ENCODE peak calls at places on chromosomes 6 and 20, in five cellular contexts. One of them, this sample, is unnamed.

GRCh38 chr6:87407531-87407895 is 259 bp upstream of the CFAP206 start:
- DNase-seq in heart left ventricle: no peak
- DNase-seq in right atrium auricular region: no peak
- DNase-seq in GM12865: no peak
- DNase-seq in BJ: no peak
- DNase-seq in this sample: no peak

GRCh38 chr20:10090588-10091166 is 55.9 kb downstream of the ANKEF1 start:
- DNase-seq in BJ: no peak
- DNase-seq in right atrium auricular region: no peak
- DNase-seq in GM12865: peak; percentile 61
- DNase-seq in heart left ventricle: peak; percentile 49
- DNase-seq in this sample: peak; percentile 52

GRCh38 chr6:133408543-133408942 is 167.4 kb downstream of the EYA4 start:
- DNase-seq in BJ: no peak
- DNase-seq in heart left ventricle: no peak
- DNase-seq in right atrium auricular region: no peak
- DNase-seq in GM12865: no peak
- DNase-seq in this sample: no peak

GRCh38 chr20:48284837-48285236 is 499.6 kb upstream of the SULF2 start:
- DNase-seq in heart left ventricle: no peak
- DNase-seq in right atrium auricular region: no peak
- DNase-seq in GM12865: no peak
- DNase-seq in BJ: no peak
- DNase-seq in this sample: no peak

GRCh38 chr6:170006524-170007467 is 255.4 kb downstream of the ERMARD start:
- DNase-seq in heart left ventricle: peak; percentile 40
- DNase-seq in GM12865: no peak
- DNase-seq in right atrium auricular region: no peak
- DNase-seq in BJ: no peak
- DNase-seq in this sample: no peak

GRCh38 chr20:35199696-35200095 is 26.8 kb upstream of the MMP24 start:
- DNase-seq in right atrium auricular region: no peak
- DNase-seq in GM12865: no peak
- DNase-seq in heart left ventricle: no peak
- DNase-seq in BJ: no peak
- DNase-seq in this sample: no peak

GRCh38 chr20:62496525-62497218 is 20.9 kb upstream of the GATA5 start:
- DNase-seq in heart left ventricle: no peak
- DNase-seq in right atrium auricular region: no peak
- DNase-seq in GM12865: peak; percentile 20
- DNase-seq in BJ: no peak
- DNase-seq in this sample: no peak

GRCh38 chr6:105824732-105825131 is 261.4 kb upstream of the PRDM1 start:
- DNase-seq in heart left ventricle: no peak
- DNase-seq in right atrium auricular region: no peak
- DNase-seq in GM12865: peak; percentile 44
- DNase-seq in BJ: no peak
- DNase-seq in this sample: no peak

GRCh38 chr6:38088010-38088409 is 268.5 kb downstream of the ZFAND3 start:
- DNase-seq in GM12865: no peak
- DNase-seq in BJ: no peak
- DNase-seq in heart left ventricle: no peak
- DNase-seq in right atrium auricular region: no peak
- DNase-seq in this sample: no peak

GRCh38 chr20:32045999-32046398 is 6.0 kb upstream of the HCK start:
- DNase-seq in GM12865: no peak
- DNase-seq in right atrium auricular region: no peak
- DNase-seq in BJ: no peak
- DNase-seq in heart left ventricle: no peak
- DNase-seq in this sample: no peak

GRCh38 chr6:31332637-31333602 is 24.1 kb downstream of the HLA-B start:
- DNase-seq in GM12865: peak; percentile 78
- DNase-seq in BJ: no peak
- DNase-seq in right atrium auricular region: no peak
- DNase-seq in heart left ventricle: no peak
- DNase-seq in this sample: no peak

GRCh38 chr6:41538556-41539182 is 7.5 kb upstream of the FOXP4 start:
- DNase-seq in heart left ventricle: no peak
- DNase-seq in right atrium auricular region: no peak
- DNase-seq in GM12865: peak; percentile 44
- DNase-seq in BJ: no peak
- DNase-seq in this sample: no peak

GRCh38 chr6:150667977-150668716 is 68.5 kb downstream of the PLEKHG1 start:
- DNase-seq in right atrium auricular region: peak; percentile 96
- DNase-seq in GM12865: peak; percentile 43
- DNase-seq in BJ: peak; percentile 48
- DNase-seq in heart left ventricle: peak; percentile 84
- DNase-seq in this sample: peak; percentile 89

GRCh38 chr6:138493413-138493812 is 5.9 kb downstream of the NHSL1 start:
- DNase-seq in heart left ventricle: no peak
- DNase-seq in BJ: peak; percentile 68
- DNase-seq in right atrium auricular region: no peak
- DNase-seq in GM12865: no peak
- DNase-seq in this sample: no peak

GRCh38 chr20:38435555-38435939 is 419 bp upstream of the SNHG17 start:
- DNase-seq in right atrium auricular region: no peak
- DNase-seq in GM12865: no peak
- DNase-seq in BJ: no peak
- DNase-seq in heart left ventricle: no peak
- DNase-seq in this sample: no peak
- H3K4me3 ChIP-seq in right atrium auricular region: no peak overlapping the region
- H3K4me3 ChIP-seq in GM12865: no peak overlapping the region
- H3K4me3 ChIP-seq in BJ: no peak overlapping the region
- H3K4me3 ChIP-seq in heart left ventricle: no peak overlapping the region
- H3K4me3 ChIP-seq in this sample: no peak overlapping the region

GRCh38 chr20:50804453-50805348 is 9.8 kb downstream of the BCAS4 start:
- DNase-seq in heart left ventricle: no peak
- DNase-seq in right atrium auricular region: no peak
- DNase-seq in BJ: no peak
- DNase-seq in GM12865: peak; percentile 62
- DNase-seq in this sample: no peak
- H3K4me3 ChIP-seq in heart left ventricle: no peak overlapping the region
- H3K4me3 ChIP-seq in right atrium auricular region: no peak overlapping the region
- H3K4me3 ChIP-seq in BJ: no peak overlapping the region
- H3K4me3 ChIP-seq in GM12865: peak overlapping the region; percentile 40
- H3K4me3 ChIP-seq in this sample: no peak overlapping the region

GRCh38 chr6:27148404-27148795 is 99.1 kb upstream of the PRSS16 start:
- DNase-seq in heart left ventricle: no peak
- DNase-seq in BJ: no peak
- DNase-seq in GM12865: no peak
- DNase-seq in right atrium auricular region: no peak
- DNase-seq in this sample: no peak
- H3K4me3 ChIP-seq in heart left ventricle: no peak overlapping the region
- H3K4me3 ChIP-seq in BJ: no peak overlapping the region
- H3K4me3 ChIP-seq in GM12865: peak overlapping the region; percentile 56
- H3K4me3 ChIP-seq in right atrium auricular region: no peak overlapping the region
- H3K4me3 ChIP-seq in this sample: no peak overlapping the region

GRCh38 chr20:2879148-2879547 is 5.9 kb downstream of the PTPRA start:
- DNase-seq in right atrium auricular region: no peak
- DNase-seq in heart left ventricle: no peak
- DNase-seq in BJ: peak; percentile 75
- DNase-seq in GM12865: no peak
- DNase-seq in this sample: no peak
- H3K4me3 ChIP-seq in right atrium auricular region: no peak overlapping the region
- H3K4me3 ChIP-seq in heart left ventricle: no peak overlapping the region
- H3K4me3 ChIP-seq in BJ: no peak overlapping the region
- H3K4me3 ChIP-seq in GM12865: no peak overlapping the region
- H3K4me3 ChIP-seq in this sample: no peak overlapping the region

GRCh38 chr20:50321797-50322480 is 131.3 kb downstream of the CEBPB start:
- DNase-seq in right atrium auricular region: no peak
- DNase-seq in GM12865: no peak
- DNase-seq in heart left ventricle: peak; percentile 3
- DNase-seq in BJ: no peak
- DNase-seq in this sample: peak; percentile 80

GRCh38 chr20:50320005-50320909 is 129.6 kb downstream of the CEBPB start:
- DNase-seq in GM12865: no peak
- DNase-seq in right atrium auricular region: no peak
- DNase-seq in BJ: no peak
- DNase-seq in heart left ventricle: no peak
- DNase-seq in this sample: peak; percentile 45

GRCh38 chr20:50323209-50323608 is 132.6 kb downstream of the CEBPB start:
- DNase-seq in right atrium auricular region: no peak
- DNase-seq in heart left ventricle: peak; percentile 5
- DNase-seq in BJ: no peak
- DNase-seq in GM12865: no peak
- DNase-seq in this sample: no peak

GRCh38 chr20:50322703-50323131 is 132.1 kb downstream of the CEBPB start:
- DNase-seq in heart left ventricle: no peak
- DNase-seq in BJ: no peak
- DNase-seq in GM12865: no peak
- DNase-seq in right atrium auricular region: no peak
- DNase-seq in this sample: no peak

DNA sequence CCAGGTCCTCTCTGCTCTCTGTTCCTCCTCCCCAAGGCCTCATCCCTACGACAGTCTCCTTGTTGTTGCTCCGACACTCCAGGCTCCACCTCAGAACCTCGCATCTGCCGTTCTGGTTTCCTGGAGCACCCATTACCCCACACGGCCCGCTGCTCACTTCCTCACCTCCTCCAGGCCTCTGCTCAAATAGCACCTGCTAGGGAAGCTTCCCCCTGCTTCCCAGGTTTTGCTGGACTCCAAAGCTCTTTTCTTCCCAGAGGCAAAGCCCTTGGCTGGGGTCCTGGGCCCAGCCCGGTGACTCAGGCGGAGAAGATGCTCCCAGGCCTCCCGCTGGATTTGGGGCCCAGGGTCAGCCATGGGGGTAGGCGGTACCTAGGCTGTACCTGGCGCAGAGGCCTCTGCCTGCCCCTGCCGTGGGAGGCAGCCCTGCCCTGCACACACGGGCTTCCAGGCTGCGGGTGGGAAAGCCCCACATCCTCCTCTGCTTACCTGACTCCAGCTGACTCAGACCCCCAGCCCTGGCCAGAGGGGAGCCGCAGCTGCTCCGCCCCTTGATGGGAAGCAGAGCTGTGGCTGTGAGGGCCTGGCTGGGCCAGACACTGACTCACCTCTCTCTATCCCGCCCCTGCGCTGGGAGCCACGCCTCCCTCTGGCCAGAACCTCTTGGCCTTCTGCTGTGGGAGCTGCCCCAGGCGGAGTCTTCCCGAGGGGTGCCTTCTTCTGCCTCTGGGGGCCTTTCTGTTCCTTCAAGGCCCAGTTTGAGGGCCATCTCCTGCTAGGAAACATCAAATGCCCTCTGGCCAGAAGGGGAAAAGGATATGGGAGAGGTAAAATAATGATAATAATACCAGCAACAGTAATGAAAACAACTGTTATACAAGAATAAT is 130.5 kb downstream of the CEBPB start:
- DNase-seq in GM12865: peak; percentile 28
- DNase-seq in BJ: peak; percentile 83
- DNase-seq in heart left ventricle: peak; percentile 90
- DNase-seq in right atrium auricular region: peak; percentile 89
- DNase-seq in this sample: peak; percentile 93
- H3K4me3 ChIP-seq in GM12865: no peak overlapping the region
- H3K4me3 ChIP-seq in BJ: peak overlapping the region; percentile 29
- H3K4me3 ChIP-seq in heart left ventricle: no peak overlapping the region
- H3K4me3 ChIP-seq in right atrium auricular region: no peak overlapping the region
- H3K4me3 ChIP-seq in this sample: peak overlapping the region; percentile 49

DNA sequence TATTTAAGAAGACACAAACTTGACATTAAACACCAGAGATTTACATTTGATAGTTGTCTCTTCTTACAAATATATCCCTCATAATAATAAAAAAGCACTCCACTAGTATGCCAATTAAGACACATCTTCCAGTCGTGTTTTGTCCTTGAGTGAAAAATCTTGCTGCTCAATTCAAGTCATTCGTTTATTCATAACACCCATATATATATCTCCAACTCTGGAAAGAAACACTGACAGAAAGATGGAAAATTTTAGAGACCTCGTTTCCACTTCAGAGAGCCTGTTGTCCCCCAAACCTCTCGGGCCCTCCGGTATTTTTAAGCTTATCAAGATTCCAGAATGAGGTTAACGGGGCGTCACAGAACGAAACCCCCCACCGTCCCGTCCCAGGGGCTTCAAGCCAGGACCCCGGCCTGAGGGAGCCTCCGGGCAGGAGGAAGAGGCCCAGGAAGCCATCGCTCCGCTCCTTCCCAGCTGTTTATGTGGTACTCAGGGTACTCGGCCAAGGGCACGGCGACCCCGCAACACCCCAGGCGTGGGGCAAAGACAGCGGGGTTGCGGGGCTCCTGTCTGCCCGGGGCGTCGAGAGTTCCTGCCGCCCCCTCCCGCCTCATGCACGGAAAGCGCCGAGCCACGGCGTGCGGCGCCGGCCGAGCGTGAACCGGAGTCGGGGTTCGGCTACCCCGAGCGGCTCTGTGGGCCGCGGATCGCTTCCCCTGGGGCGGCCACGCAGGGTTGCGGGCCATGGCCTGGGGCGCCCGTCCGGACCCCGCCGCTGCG is 635 bp upstream of the SNX9 start:
- DNase-seq in heart left ventricle: peak; percentile 69
- DNase-seq in right atrium auricular region: no peak
- DNase-seq in GM12865: no peak
- DNase-seq in BJ: no peak
- DNase-seq in this sample: peak; percentile 46
- H3K4me3 ChIP-seq in heart left ventricle: peak overlapping the region; percentile 12
- H3K4me3 ChIP-seq in right atrium auricular region: peak overlapping the region; percentile 96
- H3K4me3 ChIP-seq in GM12865: no peak overlapping the region
- H3K4me3 ChIP-seq in BJ: peak overlapping the region; percentile 46
- H3K4me3 ChIP-seq in this sample: peak overlapping the region; percentile 53

This sample was measured in lower lobe of right lung.